ENCODE peak calls at places on chromosomes 13 and 19, in seven cellular contexts. M is heart right ventricle, I is body of pancreas, U is BE2C, V is lung, P is lower leg skin, C is stomach. R is an unnamed sample.

GRCh38 chr19:1961545-1961878 is 20.5 kb downstream of the CSNK1G2 start:
- DNase-seq in M (no peak), I (no peak), U (no peak), V (no peak), P (no peak), C (no peak), R (no peak)

GRCh38 chr13:94988654-94989053 is 276.3 kb upstream of the SOX21 start:
- DNase-seq in P (no peak), I (no peak), V (no peak), U (no peak), M (no peak), C (no peak), R (no peak)

GRCh38 chr19:18128044-18128443 is 24.9 kb upstream of the PIK3R2 start:
- DNase-seq in V (no peak), I (no peak), C (no peak), P (no peak), M (no peak), U (no peak), R (no peak)

GRCh38 chr19:32416749-32417469 is 11.3 kb downstream of the DPY19L3 start:
- DNase-seq in C (no peak), P (no peak), V (no peak), M (no peak), U (no peak), I (no peak), R (no peak)

GRCh38 chr19:38213911-38214625 is 10.0 kb downstream of the DPF1 start:
- DNase-seq in V (no peak), C (no peak), M (no peak), I (no peak), U (no peak), P (no peak), R (peak)

GRCh38 chr13:101706651-101707050 is 254.2 kb downstream of the ITGBL1 start:
- DNase-seq in C (no peak), V (peak), I (no peak), U (no peak), M (no peak), P (no peak), R (no peak)

GRCh38 chr13:73715910-73716257 is 418.3 kb downstream of the KLF12 start:
- DNase-seq in U (no peak), C (no peak), V (no peak), M (no peak), P (no peak), I (no peak), R (no peak)

GRCh38 chr13:110893571-110893970 is 21.3 kb downstream of the ANKRD10 start:
- DNase-seq in C (no peak), U (no peak), V (no peak), M (no peak), I (no peak), P (no peak), R (no peak)

GRCh38 chr19:57191141-57192063 is at the start of gene ZNF264:
- DNase-seq in U (peak), C (peak), P (peak), M (peak), V (peak), I (peak), R (peak)

GRCh38 chr19:19420570-19421301 is 15.3 kb downstream of the GATAD2A start:
- DNase-seq in U (no peak), V (no peak), P (no peak), M (no peak), C (no peak), I (no peak), R (no peak)

GRCh38 chr13:45623516-45624090 is 8.1 kb upstream of the ERICH6B start:
- DNase-seq in P (no peak), C (no peak), M (no peak), U (no peak), I (no peak), V (no peak), R (no peak)

GRCh38 chr19:17020823-17021222 is 5.8 kb downstream of the CPAMD8 start:
- DNase-seq in I (no peak), P (no peak), M (no peak), U (peak), V (no peak), C (no peak), R (no peak)

GRCh38 chr13:30222253-30222652 is 85.1 kb downstream of the KATNAL1 start:
- DNase-seq in C (no peak), I (no peak), M (no peak), U (no peak), V (no peak), P (no peak), R (no peak)

GRCh38 chr13:104382941-104383340 is 1316.7 kb upstream of the SLC10A2 start:
- DNase-seq in M (no peak), C (no peak), P (no peak), I (no peak), V (no peak), U (no peak), R (no peak)

GRCh38 chr13:109130093-109130835 is 500.9 kb downstream of the MYO16 start:
- DNase-seq in P (no peak), I (no peak), C (no peak), U (peak), V (no peak), M (no peak), R (no peak)

GRCh38 chr19:6423499-6424189 is 967 bp downstream of the KHSRP start:
- DNase-seq in V (no peak), U (peak), P (peak), M (no peak), C (no peak), I (peak), R (peak)

GRCh38 chr19:41316306-41316920 is 6.4 kb downstream of the CCDC97 start:
- DNase-seq in P (no peak), V (no peak), C (no peak), M (no peak), I (no peak), U (no peak), R (no peak)

GRCh38 chr13:110068176-110068473 is 238.8 kb downstream of the COL4A1 start:
- DNase-seq in P (no peak), M (no peak), V (no peak), U (no peak), I (no peak), C (no peak), R (no peak)

GRCh38 chr13:94470126-94470525 is 9.4 kb downstream of the DCT start:
- DNase-seq in M (no peak), C (no peak), I (no peak), P (no peak), U (no peak), V (no peak), R (no peak)

GRCh38 chr19:32902448-32902847 is 32.9 kb upstream of the SLC7A9 start:
- DNase-seq in C (no peak), P (no peak), U (no peak), M (no peak), V (no peak), I (no peak), R (no peak)

GRCh38 chr19:14369399-14370168 is 11.7 kb upstream of the ADGRE5 start:
- DNase-seq in M (peak), P (no peak), V (no peak), C (no peak), I (no peak), U (no peak), R (no peak)

GRCh38 chr13:50901701-50902100 is 7.9 kb upstream of the RNASEH2B start:
- DNase-seq in U (no peak), P (no peak), M (no peak), I (no peak), C (no peak), V (no peak), R (no peak)

GRCh38 chr19:29658221-29658991 is 6.9 kb upstream of the PLEKHF1 start:
- DNase-seq in C (no peak), M (no peak), V (no peak), I (no peak), U (no peak), P (peak), R (no peak)

GRCh38 chr19:28349604-28350003 is 863.3 kb downstream of the UQCRFS1 start:
- DNase-seq in I (no peak), V (no peak), U (no peak), P (no peak), M (no peak), C (no peak), R (no peak)

GRCh38 chr19:926595-927043 is 784 bp downstream of the ARID3A start:
- DNase-seq in M (peak), U (no peak), P (no peak), C (peak), I (peak), V (no peak), R (no peak)

GRCh38 chr19:3923912-3924311 is 9.0 kb upstream of the NMRK2 start:
- DNase-seq in U (no peak), M (no peak), P (no peak), I (no peak), V (no peak), C (no peak), R (no peak)

GRCh38 chr13:102779426-102780159 is 6.0 kb upstream of the TEX30 start:
- DNase-seq in C (no peak), P (no peak), M (no peak), V (no peak), U (no peak), I (no peak), R (no peak)

GRCh38 chr19:4036576-4037300 is 29.2 kb downstream of the PIAS4 start:
- DNase-seq in U (no peak), V (no peak), P (no peak), M (no peak), I (no peak), C (no peak), R (no peak)

GRCh38 chr13:32060319-32060924 is 28.8 kb downstream of the FRY start:
- DNase-seq in I (no peak), V (no peak), P (no peak), U (no peak), C (no peak), M (peak), R (no peak)

GRCh38 chr13:34591801-34592454 is 350.1 kb upstream of the NBEA start:
- DNase-seq in V (no peak), C (no peak), M (peak), I (no peak), P (peak), U (no peak), R (no peak)

GRCh38 chr19:47511681-47512080 is 3.2 kb downstream of the NAPA start:
- DNase-seq in I (no peak), V (no peak), U (no peak), P (no peak), C (no peak), M (no peak), R (no peak)

GRCh38 chr19:54448037-54448773 is 794 bp upstream of the LENG8 start:
- DNase-seq in C (no peak), U (peak), P (peak), V (peak), M (peak), I (peak), R (peak)

GRCh38 chr19:15113245-15114152 is 6.3 kb downstream of the SYDE1 start:
- DNase-seq in M (no peak), V (no peak), C (no peak), P (no peak), I (no peak), U (no peak), R (no peak)

GRCh38 chr13:111372651-111373425 is 52.4 kb downstream of the TEX29 start:
- DNase-seq in P (no peak), V (peak), U (no peak), I (no peak), C (no peak), M (no peak), R (no peak)

GRCh38 chr19:11092181-11092538 is 2.9 kb downstream of the LDLR start:
- DNase-seq in C (no peak), M (no peak), U (no peak), V (no peak), P (no peak), I (peak), R (no peak)

GRCh38 chr19:29450306-29450705 is 75.5 kb upstream of the VSTM2B start:
- DNase-seq in M (no peak), P (no peak), V (peak), U (no peak), I (no peak), C (no peak), R (no peak)

GRCh38 chr19:18160441-18160791 is 7.5 kb downstream of the PIK3R2 start:
- DNase-seq in P (no peak), V (no peak), C (no peak), I (no peak), U (no peak), M (no peak), R (no peak)

GRCh38 chr19:45885556-45886426 is at the start of gene IRF2BP1:
- DNase-seq in P (peak), M (peak), C (peak), U (peak), V (peak), I (peak), R (peak)

GRCh38 chr19:16398530-16399241 is 73.1 kb downstream of the EPS15L1 start:
- DNase-seq in I (no peak), V (no peak), U (no peak), P (no peak), M (no peak), C (no peak), R (no peak)

DNA sequence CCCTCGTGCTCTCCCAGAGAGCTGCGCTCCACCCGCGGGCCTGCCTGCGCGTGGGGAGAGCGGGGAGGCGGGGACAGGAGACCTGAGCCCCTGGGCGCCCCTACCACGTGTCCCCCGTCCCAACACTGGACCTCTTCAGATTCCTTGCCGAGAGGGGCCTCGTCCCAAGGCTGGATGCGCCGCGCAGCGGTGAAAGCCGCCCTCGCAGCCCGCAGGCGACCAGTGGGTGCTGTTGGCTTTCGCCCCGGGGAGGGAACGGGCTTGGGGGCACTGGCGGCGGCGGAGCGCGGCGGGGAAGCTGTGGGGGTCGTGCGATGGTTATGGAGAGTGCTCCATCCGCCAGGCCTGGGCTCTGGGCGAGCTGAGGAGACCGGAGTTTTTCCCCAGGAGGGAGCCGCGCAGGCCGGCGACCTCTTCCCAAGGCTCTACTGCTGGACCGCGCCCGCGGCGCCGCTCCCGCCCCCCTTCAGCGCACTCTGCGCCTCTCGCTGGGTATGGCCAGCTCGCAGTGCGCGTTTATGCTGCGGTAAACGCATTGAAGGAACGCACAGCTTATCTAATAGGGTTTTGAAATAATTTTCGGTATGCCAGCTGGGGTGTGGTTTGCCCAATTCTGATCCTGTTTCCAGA is 17.2 kb upstream of the RNF17 start:
- DNase-seq in M (no peak), C (no peak), V (no peak), P (peak), U (no peak), I (no peak), R (peak)
- TF ChIP-seq CTCF in M (no peak), C (no peak), V (no peak), P (no peak), U (no peak), I (no peak), R (no peak)

GRCh38 chr13:97030705-97031452 is 36.6 kb upstream of the OXGR1 start:
- DNase-seq in I (no peak), V (no peak), M (no peak), P (no peak), U (peak), C (no peak), R (no peak)
- TF ChIP-seq CTCF in I (peak), V (no peak), M (no peak), P (no peak), U (peak), C (no peak), R (no peak)

DNA sequence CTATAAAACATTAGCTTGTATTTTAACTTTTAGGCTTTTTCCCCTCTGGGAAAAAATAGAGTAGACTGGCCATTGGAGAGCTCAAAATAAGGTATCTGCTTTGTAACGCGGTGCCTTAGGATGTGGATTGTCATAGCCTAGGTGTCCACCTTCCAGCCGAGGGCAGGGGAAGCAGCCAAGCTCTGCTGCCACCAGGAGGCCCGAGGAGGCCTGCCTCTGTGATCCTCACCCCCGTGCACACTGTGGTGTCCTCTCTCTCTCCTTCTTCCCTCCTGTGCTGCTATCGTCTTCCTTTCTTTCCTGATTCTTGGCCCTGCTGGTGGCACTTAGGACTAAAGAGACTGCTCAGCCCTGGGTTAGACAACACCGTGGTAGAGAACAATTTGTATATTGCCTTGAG is 11.3 kb downstream of the HNRNPM start:
- DNase-seq in P (no peak), C (no peak), V (no peak), M (no peak), U (peak), I (no peak), R (no peak)
- TF ChIP-seq CTCF in P (no peak), C (no peak), V (no peak), M (peak), U (peak), I (no peak), R (no peak)

GRCh38 chr13:44278164-44278563 is 95.5 kb upstream of the SERP2 start:
- DNase-seq in P (peak), V (no peak), U (no peak), C (no peak), I (no peak), M (no peak), R (no peak)

GRCh38 chr13:44273991-44274810 is 99.4 kb upstream of the SERP2 start:
- DNase-seq in M (no peak), V (no peak), P (peak), C (no peak), I (no peak), U (no peak), R (peak)

GRCh38 chr13:44277459-44277858 is 96.2 kb upstream of the SERP2 start:
- DNase-seq in V (no peak), M (no peak), P (peak), U (no peak), I (no peak), C (no peak), R (no peak)

GRCh38 chr13:44274838-44275237 is 98.8 kb upstream of the SERP2 start:
- DNase-seq in C (no peak), M (no peak), U (peak), V (no peak), P (peak), I (no peak), R (no peak)

DNA sequence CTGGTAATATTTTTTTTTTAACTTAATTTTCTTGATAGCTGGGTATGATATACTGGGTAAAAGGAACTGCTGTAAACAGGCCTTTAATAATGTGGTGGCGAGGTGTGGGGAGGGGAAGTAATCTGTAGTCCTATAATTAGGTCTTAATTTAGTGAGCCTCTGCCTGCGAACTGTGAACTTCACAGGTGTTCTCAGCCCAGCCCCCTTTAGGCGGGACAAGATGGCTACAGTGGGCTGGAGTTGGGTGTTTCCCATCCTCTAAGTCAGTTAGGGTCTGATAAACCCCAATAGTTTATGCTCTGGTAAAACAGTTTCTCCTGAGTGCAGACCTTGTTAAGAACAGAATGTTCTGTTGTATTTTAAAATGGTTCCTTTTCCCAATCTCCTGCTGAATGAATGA is 97.6 kb upstream of the SERP2 start:
- DNase-seq in M (no peak), C (no peak), I (no peak), U (no peak), P (peak), V (no peak), R (no peak)
- TF ChIP-seq CTCF in M (no peak), C (no peak), I (no peak), U (no peak), P (no peak), V (no peak), R (no peak)

DNA sequence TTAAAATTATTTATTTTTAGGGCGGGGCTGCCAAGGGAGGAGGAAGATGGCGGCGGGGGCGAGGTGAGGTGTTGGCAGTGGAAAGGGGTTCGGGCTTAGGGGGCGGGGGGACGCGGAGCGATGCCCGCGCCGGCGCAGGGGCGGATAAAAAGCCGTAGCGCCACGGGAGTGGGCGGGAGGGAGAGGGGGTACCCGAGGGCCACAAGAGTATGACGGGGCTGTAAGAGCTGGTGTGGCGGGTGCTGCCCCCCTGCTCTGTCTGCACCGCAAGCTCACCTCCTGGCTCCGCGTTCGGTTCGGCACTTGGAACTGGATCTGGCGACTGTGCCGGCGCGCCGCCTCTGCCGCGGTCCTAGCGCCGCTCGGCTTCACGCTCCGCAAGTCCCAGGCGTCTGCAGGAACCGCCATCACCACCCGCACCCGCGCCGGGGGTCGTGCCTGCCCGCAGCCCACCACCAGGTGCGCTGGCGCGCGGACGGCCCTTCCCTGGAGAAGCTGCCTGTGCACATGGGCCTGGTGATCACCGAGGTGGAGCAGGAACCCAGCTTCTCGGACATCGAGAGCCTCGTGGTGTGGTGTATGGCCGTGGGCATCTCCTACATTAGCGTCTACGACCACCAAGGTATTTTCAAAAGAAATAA is 265.2 kb upstream of the SGCG start:
- DNase-seq in V (peak), P (no peak), M (no peak), C (peak), U (peak), I (no peak), R (peak)
- TF ChIP-seq CTCF in V (no peak), P (no peak), M (no peak), C (no peak), U (no peak), I (no peak), R (no peak)

GRCh38 chr19:49590071-49590970 is 661 bp upstream of the PRR12 start:
- DNase-seq in P (peak), I (peak), C (peak), U (peak), M (peak), V (peak), R (peak)
- TF ChIP-seq CTCF in P (no peak), I (peak), C (no peak), U (peak), M (no peak), V (no peak), R (no peak)

R was measured in Calu3.